ENCODE peak calls at places on chromosomes 4 and X, in four cellular contexts. One of them, this sample, is unnamed.

GRCh38 chr4:158169516-158169915 is 3.3 kb downstream of the GASK1B start:
- DNase-seq in SK-N-SH: no peak
- DNase-seq in HepG2: no peak
- DNase-seq in GM12878: no peak
- DNase-seq in this sample: no peak

GRCh38 chr4:138789796-138790195 is 225.8 kb upstream of the NOCT start:
- DNase-seq in SK-N-SH: no peak
- DNase-seq in HepG2: no peak
- DNase-seq in GM12878: peak; percentile 1
- DNase-seq in this sample: no peak

GRCh38 chrX:78066110-78066509 is 37.9 kb upstream of the PGK1 start:
- DNase-seq in SK-N-SH: no peak
- DNase-seq in HepG2: no peak
- DNase-seq in GM12878: no peak
- DNase-seq in this sample: no peak

GRCh38 chr4:7806080-7806630 is 133.5 kb downstream of the AFAP1 start:
- DNase-seq in SK-N-SH: no peak
- DNase-seq in HepG2: peak; percentile 61
- DNase-seq in GM12878: no peak
- DNase-seq in this sample: peak; percentile 92

GRCh38 chrX:131595120-131595519 is 51.2 kb downstream of the OR13H1 start:
- DNase-seq in SK-N-SH: no peak
- DNase-seq in HepG2: no peak
- DNase-seq in GM12878: no peak
- DNase-seq in this sample: no peak

GRCh38 chr4:154406022-154406835 is 85.4 kb downstream of the DCHS2 start:
- DNase-seq in SK-N-SH: no peak
- DNase-seq in HepG2: no peak
- DNase-seq in GM12878: no peak
- DNase-seq in this sample: no peak

GRCh38 chr4:139171878-139172691 is 4.9 kb downstream of the ELF2 start:
- DNase-seq in SK-N-SH: no peak
- DNase-seq in HepG2: peak; percentile 21
- DNase-seq in GM12878: no peak
- DNase-seq in this sample: peak; percentile 25

GRCh38 chr4:46404961-46405360 is 15.0 kb upstream of the GABRA2 start:
- DNase-seq in SK-N-SH: no peak
- DNase-seq in HepG2: peak; percentile 10
- DNase-seq in GM12878: no peak
- DNase-seq in this sample: no peak

GRCh38 chrX:38654302-38654701 is 93.0 kb downstream of the TSPAN7 start:
- DNase-seq in SK-N-SH: peak; percentile 35
- DNase-seq in HepG2: peak; percentile 36
- DNase-seq in GM12878: no peak
- DNase-seq in this sample: peak; percentile 7

GRCh38 chr4:54217642-54218486 is 11.2 kb upstream of the PDGFRA start:
- DNase-seq in SK-N-SH: peak; percentile 81
- DNase-seq in HepG2: peak; percentile 52
- DNase-seq in GM12878: no peak
- DNase-seq in this sample: peak; percentile 61

GRCh38 chr4:74278490-74278889 is 29.8 kb upstream of the EPGN start:
- DNase-seq in SK-N-SH: no peak
- DNase-seq in HepG2: no peak
- DNase-seq in GM12878: no peak
- DNase-seq in this sample: no peak

GRCh38 chr4:35465096-35465495 is 779.2 kb downstream of the ARAP2 start:
- DNase-seq in SK-N-SH: no peak
- DNase-seq in HepG2: no peak
- DNase-seq in GM12878: no peak
- DNase-seq in this sample: no peak

GRCh38 chr4:83378426-83378825 is 43.8 kb upstream of the HPSE start:
- DNase-seq in SK-N-SH: no peak
- DNase-seq in HepG2: no peak
- DNase-seq in GM12878: no peak
- DNase-seq in this sample: no peak

GRCh38 chrX:30607155-30607554 is 29.6 kb upstream of the TASL start:
- DNase-seq in SK-N-SH: no peak
- DNase-seq in HepG2: no peak
- DNase-seq in GM12878: no peak
- DNase-seq in this sample: no peak

GRCh38 chr4:42357325-42357724 is 40.0 kb upstream of the SHISA3 start:
- DNase-seq in SK-N-SH: no peak
- DNase-seq in HepG2: no peak
- DNase-seq in GM12878: no peak
- DNase-seq in this sample: no peak

GRCh38 chrX:33001107-33001506 is 210.2 kb downstream of the DMD start:
- DNase-seq in SK-N-SH: no peak
- DNase-seq in HepG2: no peak
- DNase-seq in GM12878: no peak
- DNase-seq in this sample: no peak

DNA sequence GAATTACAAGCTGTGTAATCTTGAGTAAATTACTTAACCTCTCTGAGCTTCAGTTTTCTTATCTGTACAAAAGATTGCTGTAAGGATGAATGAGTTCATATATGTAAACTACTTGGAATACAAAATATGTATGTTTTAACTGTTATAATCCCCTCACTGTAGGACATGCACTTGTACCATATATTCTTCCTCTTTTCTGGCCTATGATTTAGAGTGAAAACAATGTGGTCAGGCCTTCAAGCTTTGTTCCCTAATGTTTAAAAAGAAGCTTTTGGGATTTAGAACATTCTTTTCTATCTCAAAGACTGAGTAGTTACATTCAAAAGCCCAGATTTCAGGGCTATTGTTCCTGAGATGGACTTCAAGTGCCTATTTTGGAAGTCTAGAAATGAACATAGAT is 26.7 kb upstream of the GPRIN3 start:
- DNase-seq in SK-N-SH: no peak
- DNase-seq in HepG2: no peak
- DNase-seq in GM12878: no peak
- DNase-seq in this sample: no peak
- TF ChIP-seq PBX3 in SK-N-SH: no peak
- TF ChIP-seq PBX3 in HepG2: no peak
- TF ChIP-seq PBX3 in GM12878: no peak
- TF ChIP-seq PBX3 in this sample: no peak

GRCh38 chr4:108036252-108036651 is 46.6 kb downstream of the HADH start:
- DNase-seq in SK-N-SH: no peak
- DNase-seq in HepG2: no peak
- DNase-seq in GM12878: no peak
- DNase-seq in this sample: no peak

GRCh38 chr4:108035691-108036090 is 46.0 kb downstream of the HADH start:
- DNase-seq in SK-N-SH: no peak
- DNase-seq in HepG2: no peak
- DNase-seq in GM12878: no peak
- DNase-seq in this sample: no peak

GRCh38 chr4:108031427-108032083 is 41.9 kb downstream of the HADH start:
- DNase-seq in SK-N-SH: no peak
- DNase-seq in HepG2: no peak
- DNase-seq in GM12878: no peak
- DNase-seq in this sample: no peak

GRCh38 chr4:108034560-108034959 is 44.9 kb downstream of the HADH start:
- DNase-seq in SK-N-SH: no peak
- DNase-seq in HepG2: no peak
- DNase-seq in GM12878: no peak
- DNase-seq in this sample: no peak

DNA sequence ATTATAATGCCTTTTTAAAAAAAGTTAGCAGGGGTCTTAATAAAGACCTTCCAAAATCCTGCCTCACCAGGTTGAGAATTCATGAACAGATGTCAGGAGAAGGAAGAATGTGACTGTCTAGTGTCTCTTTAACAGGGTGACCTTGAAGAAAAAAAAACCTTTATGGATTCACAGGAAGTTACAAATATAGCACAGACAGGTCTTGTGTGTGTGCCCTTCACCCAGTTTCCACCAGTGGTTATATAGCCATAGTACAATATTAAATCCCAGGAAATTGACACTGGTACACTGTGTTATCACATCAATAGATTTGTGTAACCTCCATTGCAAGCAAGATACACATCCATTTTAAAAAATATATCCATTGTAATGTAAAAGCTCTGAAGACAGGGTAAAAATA is 43.7 kb downstream of the HADH start:
- DNase-seq in SK-N-SH: no peak
- DNase-seq in HepG2: no peak
- DNase-seq in GM12878: no peak
- DNase-seq in this sample: no peak
- TF ChIP-seq PBX3 in SK-N-SH: no peak
- TF ChIP-seq PBX3 in HepG2: no peak
- TF ChIP-seq PBX3 in GM12878: no peak
- TF ChIP-seq PBX3 in this sample: no peak

GRCh38 chr4:84849051-84849640 is 117.3 kb downstream of the WDFY3 start:
- DNase-seq in SK-N-SH: no peak
- DNase-seq in HepG2: no peak
- DNase-seq in GM12878: no peak
- DNase-seq in this sample: no peak

GRCh38 chr4:84848432-84848831 is 118.1 kb downstream of the WDFY3 start:
- DNase-seq in SK-N-SH: no peak
- DNase-seq in HepG2: no peak
- DNase-seq in GM12878: no peak
- DNase-seq in this sample: no peak

GRCh38 chr4:84847978-84848377 is 118.5 kb downstream of the WDFY3 start:
- DNase-seq in SK-N-SH: no peak
- DNase-seq in HepG2: no peak
- DNase-seq in GM12878: no peak
- DNase-seq in this sample: no peak

GRCh38 chr4:84855774-84856173 is 110.7 kb downstream of the WDFY3 start:
- DNase-seq in SK-N-SH: no peak
- DNase-seq in HepG2: peak; percentile 18
- DNase-seq in GM12878: no peak
- DNase-seq in this sample: no peak

GRCh38 chr4:84852081-84852480 is 114.4 kb downstream of the WDFY3 start:
- DNase-seq in SK-N-SH: no peak
- DNase-seq in HepG2: no peak
- DNase-seq in GM12878: no peak
- DNase-seq in this sample: no peak
- TF ChIP-seq PBX3 in SK-N-SH: peak; percentile 80
- TF ChIP-seq PBX3 in HepG2: no peak
- TF ChIP-seq PBX3 in GM12878: no peak
- TF ChIP-seq PBX3 in this sample: no peak

DNA sequence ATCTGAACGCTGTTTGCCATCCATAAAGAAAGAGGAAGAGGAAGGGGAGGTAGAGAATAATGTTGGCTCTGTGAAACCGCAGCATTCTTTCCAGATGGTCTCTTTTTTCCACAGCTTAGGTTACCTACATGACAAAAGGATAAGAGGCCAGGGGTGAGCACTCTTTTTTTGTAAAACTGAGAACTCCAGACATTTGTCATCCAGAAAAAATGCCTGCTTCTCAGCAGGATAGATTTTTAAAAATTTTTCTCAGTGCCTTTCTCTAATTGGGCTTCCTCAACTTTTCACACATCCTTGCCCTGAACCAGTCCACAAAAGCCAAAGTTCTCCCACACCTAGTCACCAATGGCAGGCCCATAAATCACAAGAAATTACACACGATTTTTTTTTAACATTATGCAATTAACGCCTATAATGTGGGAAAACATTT is 158.1 kb upstream of the TENM3 start:
- DNase-seq in SK-N-SH: no peak
- DNase-seq in HepG2: no peak
- DNase-seq in GM12878: no peak
- DNase-seq in this sample: no peak
- TF ChIP-seq PBX3 in SK-N-SH: no peak
- TF ChIP-seq PBX3 in HepG2: no peak
- TF ChIP-seq PBX3 in GM12878: no peak
- TF ChIP-seq PBX3 in this sample: no peak

DNA sequence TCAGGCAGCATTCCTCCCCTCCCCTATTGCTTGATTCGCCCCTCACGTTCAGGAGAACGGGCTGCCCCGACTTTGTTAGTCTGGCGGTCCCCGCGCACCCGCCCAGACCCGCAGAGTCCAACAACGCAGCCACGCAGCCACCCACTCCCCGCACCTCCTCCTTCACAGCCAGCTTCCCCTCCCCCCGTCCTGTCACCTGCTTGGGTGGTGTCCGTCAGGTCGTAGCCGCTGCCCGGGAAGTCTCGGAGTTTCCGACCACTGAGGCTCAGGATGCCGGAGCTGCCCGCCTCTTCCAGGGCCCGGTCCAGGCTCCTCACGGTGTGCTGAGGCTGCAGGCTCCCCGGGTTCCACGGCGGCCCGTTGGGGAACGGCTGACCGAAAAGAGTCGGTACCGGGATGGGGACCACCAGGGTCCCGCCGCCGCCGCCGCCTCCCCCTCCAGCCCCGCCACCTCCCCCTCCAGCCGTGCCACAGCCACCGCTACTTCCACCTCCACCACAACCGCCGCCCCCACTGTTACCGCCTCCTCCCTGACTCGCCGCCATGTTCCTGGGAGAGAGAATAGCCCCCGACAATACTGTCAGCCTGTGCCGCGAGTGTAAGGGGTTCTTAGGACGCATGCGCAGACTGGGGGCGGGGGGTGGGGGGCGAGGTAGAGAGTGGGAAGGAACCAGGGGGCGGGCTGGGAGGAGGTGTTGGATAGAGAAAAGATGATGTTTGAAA is at the start of gene LRCH2:
- DNase-seq in SK-N-SH: peak; percentile 86
- DNase-seq in HepG2: no peak
- DNase-seq in GM12878: no peak
- DNase-seq in this sample: no peak
- TF ChIP-seq PBX3 in SK-N-SH: no peak
- TF ChIP-seq PBX3 in HepG2: no peak
- TF ChIP-seq PBX3 in GM12878: no peak
- TF ChIP-seq PBX3 in this sample: no peak

GRCh38 chr4:179867300-179867878 is 2375.8 kb upstream of the TENM3 start:
- DNase-seq in SK-N-SH: peak; percentile 56
- DNase-seq in HepG2: peak; percentile 66
- DNase-seq in GM12878: peak; percentile 16
- DNase-seq in this sample: peak; percentile 68
- TF ChIP-seq PBX3 in SK-N-SH: no peak
- TF ChIP-seq PBX3 in HepG2: no peak
- TF ChIP-seq PBX3 in GM12878: no peak
- TF ChIP-seq PBX3 in this sample: no peak

GRCh38 chr4:109730294-109731051 is 603 bp upstream of the PLA2G12A start:
- DNase-seq in SK-N-SH: peak; percentile 59
- DNase-seq in HepG2: no peak
- DNase-seq in GM12878: peak; percentile 13
- DNase-seq in this sample: peak; percentile 56
- TF ChIP-seq PBX3 in SK-N-SH: no peak
- TF ChIP-seq PBX3 in HepG2: no peak
- TF ChIP-seq PBX3 in GM12878: no peak
- TF ChIP-seq PBX3 in this sample: no peak

GRCh38 chrX:68647156-68647957 is at the start of gene STARD8:
- DNase-seq in SK-N-SH: peak; percentile 75
- DNase-seq in HepG2: peak; percentile 2
- DNase-seq in GM12878: no peak
- DNase-seq in this sample: peak; percentile 76
- TF ChIP-seq PBX3 in SK-N-SH: no peak
- TF ChIP-seq PBX3 in HepG2: no peak
- TF ChIP-seq PBX3 in GM12878: no peak
- TF ChIP-seq PBX3 in this sample: no peak

DNA sequence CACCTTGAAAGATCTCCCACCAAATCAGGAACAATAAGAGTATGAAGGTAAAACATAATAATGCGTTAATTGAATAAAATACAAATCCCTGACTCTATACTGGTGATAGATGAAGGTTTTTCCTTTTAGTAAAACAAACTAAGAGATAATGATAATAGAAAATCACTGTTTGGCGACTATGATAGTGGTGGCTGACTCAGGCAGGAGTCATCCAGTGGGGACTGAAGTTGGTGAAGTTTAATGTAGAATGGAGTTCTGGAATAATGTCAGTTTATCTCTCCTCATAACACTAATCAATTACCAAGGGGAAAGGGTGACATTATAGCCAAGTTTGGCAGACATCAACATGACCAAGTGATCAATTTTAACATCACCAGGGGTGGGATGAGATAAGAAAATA is 21.3 kb downstream of the ABCG2 start:
- DNase-seq in SK-N-SH: no peak
- DNase-seq in HepG2: no peak
- DNase-seq in GM12878: no peak
- DNase-seq in this sample: no peak
- TF ChIP-seq PBX3 in SK-N-SH: no peak
- TF ChIP-seq PBX3 in HepG2: no peak
- TF ChIP-seq PBX3 in GM12878: no peak
- TF ChIP-seq PBX3 in this sample: no peak

This sample was measured in A549.